ENCODE peak calls at places on chromosomes 6 and 20, in ten cellular contexts. L, Q, F, E, G, K, A, S, Y and J are unnamed samples.

GRCh38 chr6:129598244-129599187 is 111.5 kb downstream of the ARHGAP18 start:
- DNase-seq in L (no peak), Q (no peak), F (no peak), E (peak; percentile 82), G (no peak), K (no peak), A (peak; percentile 89), S (peak; percentile 65), Y (peak; percentile 86), J (no peak)

GRCh38 chr6:87660226-87660886 is 41.7 kb downstream of the AKIRIN2 start:
- DNase-seq in L (no peak), Q (no peak), F (peak; percentile 76), E (peak; percentile 88), G (no peak), K (peak; percentile 19), A (peak; percentile 58), S (no peak), Y (no peak), J (no peak)

GRCh38 chr6:62445521-62445920 is 159.5 kb upstream of the KHDRBS2 start:
- DNase-seq in L (no peak), Q (no peak), F (no peak), E (no peak), G (no peak), K (no peak), A (no peak), S (no peak), Y (no peak), J (no peak)

GRCh38 chr20:38066969-38067716 is 33.6 kb downstream of the RPRD1B start:
- DNase-seq in L (no peak), Q (no peak), F (peak; percentile 12), E (no peak), G (no peak), K (no peak), A (no peak), S (no peak), Y (no peak), J (no peak)

GRCh38 chr6:13561624-13562267 is 12.7 kb upstream of the SIRT5 start:
- DNase-seq in L (no peak), Q (no peak), F (peak; percentile 39), E (no peak), G (no peak), K (no peak), A (no peak), S (no peak), Y (no peak), J (no peak)

GRCh38 chr6:122553697-122554096 is 56.5 kb upstream of the PKIB start:
- DNase-seq in L (no peak), Q (no peak), F (no peak), E (no peak), G (no peak), K (no peak), A (no peak), S (no peak), Y (no peak), J (no peak)

GRCh38 chr6:74946961-74947360 is 258.9 kb downstream of the COL12A1 start:
- DNase-seq in L (no peak), Q (no peak), F (no peak), E (peak; percentile 65), G (no peak), K (no peak), A (peak; percentile 45), S (no peak), Y (no peak), J (no peak)

GRCh38 chr20:663315-664090 is 10.5 kb upstream of the SRXN1 start:
- DNase-seq in L (peak; percentile 74), Q (no peak), F (peak; percentile 39), E (peak; percentile 47), G (no peak), K (no peak), A (no peak), S (no peak), Y (no peak), J (no peak)

GRCh38 chr20:7879883-7880282 is 60.4 kb downstream of the HAO1 start:
- DNase-seq in L (no peak), Q (no peak), F (no peak), E (peak; percentile 39), G (no peak), K (no peak), A (peak; percentile 69), S (no peak), Y (no peak), J (no peak)

GRCh38 chr6:87421576-87421975 is 13.8 kb downstream of the CFAP206 start:
- DNase-seq in L (no peak), Q (no peak), F (no peak), E (no peak), G (no peak), K (no peak), A (no peak), S (no peak), Y (no peak), J (no peak)

GRCh38 chr6:94196891-94197290 is 777.5 kb upstream of the EPHA7 start:
- DNase-seq in L (no peak), Q (no peak), F (no peak), E (no peak), G (no peak), K (no peak), A (no peak), S (no peak), Y (no peak), J (no peak)

GRCh38 chr6:139539852-139540251 is 165.4 kb upstream of the CITED2 start:
- DNase-seq in L (no peak), Q (no peak), F (peak; percentile 40), E (peak; percentile 97), G (no peak), K (peak; percentile 86), A (peak; percentile 81), S (no peak), Y (no peak), J (no peak)

GRCh38 chr6:135675862-135676261 is 175.6 kb upstream of the PDE7B start:
- DNase-seq in L (no peak), Q (no peak), F (peak; percentile 9), E (peak; percentile 15), G (no peak), K (no peak), A (peak; percentile 13), S (peak; percentile 56), Y (no peak), J (peak; percentile 43)

DNA sequence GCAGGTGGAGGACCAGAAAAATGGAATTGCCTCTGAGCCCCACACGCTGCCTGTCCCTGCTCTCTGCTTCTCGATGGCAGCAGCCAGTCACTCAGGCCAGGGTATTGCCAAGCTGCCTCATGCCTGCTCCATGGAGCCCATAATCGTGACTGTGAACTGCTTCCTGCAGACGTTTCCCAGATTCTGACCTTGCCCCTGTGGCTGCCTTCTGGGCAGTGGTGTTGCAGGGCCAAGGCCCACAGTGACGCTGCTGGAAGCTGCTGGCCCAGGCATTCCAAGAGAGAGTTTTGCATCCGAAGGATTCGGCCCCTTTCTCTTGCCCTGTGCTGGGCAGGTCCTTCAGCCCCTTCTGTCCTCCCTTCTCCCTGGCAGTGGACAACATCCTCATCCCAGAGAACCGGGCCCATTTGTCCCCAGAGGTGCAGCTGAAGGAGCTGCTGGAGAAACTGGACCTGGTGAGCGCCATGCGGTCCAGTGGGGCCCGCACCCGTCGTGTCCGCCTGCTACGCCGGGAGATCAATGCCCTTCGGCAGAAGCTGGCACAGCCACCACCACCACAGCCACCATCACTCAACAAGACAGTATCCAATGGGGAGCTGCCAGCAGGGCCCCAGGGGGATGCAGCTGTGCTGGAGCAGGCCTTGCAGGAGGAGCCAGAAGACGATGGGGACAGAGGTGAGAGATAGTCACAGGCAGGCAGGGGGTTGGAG is 14.5 kb downstream of the BRPF3 start:
- DNase-seq in L (no peak), Q (no peak), F (peak; percentile 74), E (no peak), G (no peak), K (no peak), A (no peak), S (no peak), Y (no peak), J (no peak)
- H3K36me3 ChIP-seq in L (peaks cover 69% of the 10 kb centered on the region), Q (peaks cover 76% of the 10 kb centered on the region), F (peaks cover 89% of the 10 kb centered on the region), E (peaks cover 59% of the 10 kb centered on the region), G (peaks cover 34% of the 10 kb centered on the region), K (peaks cover 22% of the 10 kb centered on the region), A (peaks cover 89% of the 10 kb centered on the region), S (peaks cover 64% of the 10 kb centered on the region), Y (peaks cover 79% of the 10 kb centered on the region), J (peaks cover 36% of the 10 kb centered on the region)

GRCh38 chr6:35080016-35080680 is 61.0 kb downstream of the TCP11 start:
- DNase-seq in L (no peak), Q (no peak), F (no peak), E (no peak), G (no peak), K (no peak), A (no peak), S (no peak), Y (no peak), J (no peak)

GRCh38 chr6:35080821-35081425 is 60.2 kb downstream of the TCP11 start:
- DNase-seq in L (no peak), Q (no peak), F (no peak), E (no peak), G (peak; percentile 52), K (no peak), A (no peak), S (no peak), Y (no peak), J (no peak)

GRCh38 chr6:35082733-35083403 is 58.3 kb downstream of the TCP11 start:
- DNase-seq in L (no peak), Q (no peak), F (no peak), E (no peak), G (peak; percentile 12), K (no peak), A (no peak), S (no peak), Y (no peak), J (no peak)

GRCh38 chr6:35082046-35082732 is 59.0 kb downstream of the TCP11 start:
- DNase-seq in L (no peak), Q (no peak), F (no peak), E (no peak), G (peak; percentile 20), K (no peak), A (no peak), S (no peak), Y (no peak), J (no peak)

GRCh38 chr6:35081426-35081851 is 59.7 kb downstream of the TCP11 start:
- DNase-seq in L (no peak), Q (no peak), F (no peak), E (no peak), G (no peak), K (no peak), A (no peak), S (no peak), Y (no peak), J (no peak)
- H3K36me3 ChIP-seq in L (peaks cover 13% of the 10 kb centered on the region), Q (peaks cover 52% of the 10 kb centered on the region), F (peaks cover 97% of the 10 kb centered on the region), E (no peaks in the 10 kb centered on the region), G (no peaks in the 10 kb centered on the region), K (peaks cover 23% of the 10 kb centered on the region), A (peaks cover 41% of the 10 kb centered on the region), S (peaks cover 24% of the 10 kb centered on the region), Y (peaks cover 15% of the 10 kb centered on the region), J (peaks cover 6% of the 10 kb centered on the region)

DNA sequence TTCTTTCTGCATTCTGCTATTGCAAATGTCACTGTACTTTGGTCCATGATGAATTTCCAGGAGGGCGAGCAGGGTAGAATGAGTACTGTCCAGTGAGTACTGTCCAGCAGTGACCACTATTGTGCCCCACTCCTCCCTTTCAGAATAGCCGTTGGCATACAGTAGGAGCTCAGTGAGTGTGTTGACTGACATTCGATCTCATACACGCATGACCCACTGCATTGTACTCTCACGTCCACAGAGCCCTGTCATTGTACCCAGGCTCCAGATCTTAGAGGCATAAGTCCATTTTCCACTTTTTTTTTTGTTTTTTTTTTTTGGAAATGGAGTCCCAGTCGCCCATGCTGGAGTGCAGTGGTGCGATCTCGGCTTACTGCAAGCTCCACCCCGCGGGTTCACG is 8.2 kb downstream of the DYNLRB1 start:
- DNase-seq in L (peak; percentile 11), Q (no peak), F (no peak), E (no peak), G (no peak), K (no peak), A (no peak), S (no peak), Y (no peak), J (no peak)
- H3K36me3 ChIP-seq in L (peaks cover 21% of the 10 kb centered on the region), Q (peaks cover 31% of the 10 kb centered on the region), F (peaks cover 32% of the 10 kb centered on the region), E (peaks cover 30% of the 10 kb centered on the region), G (no peaks in the 10 kb centered on the region), K (peaks cover 12% of the 10 kb centered on the region), A (peaks cover 30% of the 10 kb centered on the region), S (peaks cover 21% of the 10 kb centered on the region), Y (peaks cover 46% of the 10 kb centered on the region), J (peaks cover 6% of the 10 kb centered on the region)

GRCh38 chr20:44540834-44541233 is 19.0 kb upstream of the SERINC3 start:
- DNase-seq in L (no peak), Q (no peak), F (no peak), E (peak; percentile 90), G (no peak), K (no peak), A (peak; percentile 39), S (no peak), Y (no peak), J (no peak)
- H3K36me3 ChIP-seq in L (no peaks in the 10 kb centered on the region), Q (no peaks in the 10 kb centered on the region), F (no peaks in the 10 kb centered on the region), E (peaks cover 4% of the 10 kb centered on the region), G (no peaks in the 10 kb centered on the region), K (no peaks in the 10 kb centered on the region), A (no peaks in the 10 kb centered on the region), S (no peaks in the 10 kb centered on the region), Y (no peaks in the 10 kb centered on the region), J (no peaks in the 10 kb centered on the region)